ENCODE peak calls at places on chromosomes 16 and 17, in six cellular contexts. One of them, this sample, is unnamed.

GRCh38 chr17:15651583-15652110 is 32.1 kb upstream of the FBXW10B start:
- DNase-seq in stimulated activated CD8-positive, alpha-beta memory T cell treated with anti-CD3 and anti-CD28 coated beads, Interleukin-15, amount 100 ng/mL, for 1 hour: no peak
- DNase-seq in T-cell: peak; percentile 39
- DNase-seq in NCI-H1930: no peak
- DNase-seq in tibial artery: peak; percentile 96
- DNase-seq in dermis blood vessel endothelial cell: peak; percentile 98
- DNase-seq in this sample: peak; percentile 95

GRCh38 chr17:36931697-36932382 is 5.4 kb upstream of the LHX1 start:
- DNase-seq in NCI-H1930: no peak
- DNase-seq in stimulated activated CD8-positive, alpha-beta memory T cell treated with anti-CD3 and anti-CD28 coated beads, Interleukin-15, amount 100 ng/mL, for 1 hour: no peak
- DNase-seq in T-cell: no peak
- DNase-seq in tibial artery: no peak
- DNase-seq in dermis blood vessel endothelial cell: no peak
- DNase-seq in this sample: no peak

GRCh38 chr17:8489841-8490240 is 54.2 kb downstream of the NDEL1 start:
- DNase-seq in NCI-H1930: no peak
- DNase-seq in T-cell: no peak
- DNase-seq in dermis blood vessel endothelial cell: no peak
- DNase-seq in stimulated activated CD8-positive, alpha-beta memory T cell treated with anti-CD3 and anti-CD28 coated beads, Interleukin-15, amount 100 ng/mL, for 1 hour: no peak
- DNase-seq in tibial artery: no peak
- DNase-seq in this sample: no peak

GRCh38 chr16:88967800-88968588 is 9.0 kb downstream of the CBFA2T3 start:
- DNase-seq in stimulated activated CD8-positive, alpha-beta memory T cell treated with anti-CD3 and anti-CD28 coated beads, Interleukin-15, amount 100 ng/mL, for 1 hour: no peak
- DNase-seq in NCI-H1930: no peak
- DNase-seq in tibial artery: no peak
- DNase-seq in dermis blood vessel endothelial cell: peak; percentile 7
- DNase-seq in T-cell: peak; percentile 41
- DNase-seq in this sample: peak; percentile 56

GRCh38 chr16:85256190-85256739 is 144.0 kb upstream of the CIBAR2 start:
- DNase-seq in dermis blood vessel endothelial cell: no peak
- DNase-seq in T-cell: no peak
- DNase-seq in stimulated activated CD8-positive, alpha-beta memory T cell treated with anti-CD3 and anti-CD28 coated beads, Interleukin-15, amount 100 ng/mL, for 1 hour: no peak
- DNase-seq in NCI-H1930: no peak
- DNase-seq in tibial artery: no peak
- DNase-seq in this sample: no peak

GRCh38 chr17:63126607-63127006 is 160.6 kb downstream of the TANC2 start:
- DNase-seq in T-cell: no peak
- DNase-seq in tibial artery: no peak
- DNase-seq in NCI-H1930: no peak
- DNase-seq in dermis blood vessel endothelial cell: no peak
- DNase-seq in stimulated activated CD8-positive, alpha-beta memory T cell treated with anti-CD3 and anti-CD28 coated beads, Interleukin-15, amount 100 ng/mL, for 1 hour: no peak
- DNase-seq in this sample: no peak

GRCh38 chr17:57899391-57899790 is 49.5 kb upstream of the MRPS23 start:
- DNase-seq in T-cell: no peak
- DNase-seq in tibial artery: no peak
- DNase-seq in dermis blood vessel endothelial cell: no peak
- DNase-seq in stimulated activated CD8-positive, alpha-beta memory T cell treated with anti-CD3 and anti-CD28 coated beads, Interleukin-15, amount 100 ng/mL, for 1 hour: no peak
- DNase-seq in NCI-H1930: no peak
- DNase-seq in this sample: no peak

GRCh38 chr16:66240996-66241395 is 125.5 kb upstream of the CDH5 start:
- DNase-seq in dermis blood vessel endothelial cell: no peak
- DNase-seq in tibial artery: no peak
- DNase-seq in T-cell: no peak
- DNase-seq in NCI-H1930: no peak
- DNase-seq in stimulated activated CD8-positive, alpha-beta memory T cell treated with anti-CD3 and anti-CD28 coated beads, Interleukin-15, amount 100 ng/mL, for 1 hour: no peak
- DNase-seq in this sample: no peak

GRCh38 chr17:29207986-29208385 is 27.8 kb upstream of the MYO18A start:
- DNase-seq in T-cell: no peak
- DNase-seq in stimulated activated CD8-positive, alpha-beta memory T cell treated with anti-CD3 and anti-CD28 coated beads, Interleukin-15, amount 100 ng/mL, for 1 hour: no peak
- DNase-seq in tibial artery: no peak
- DNase-seq in NCI-H1930: no peak
- DNase-seq in dermis blood vessel endothelial cell: no peak
- DNase-seq in this sample: no peak

GRCh38 chr16:12403746-12404658 is 399.7 kb downstream of the CPPED1 start:
- DNase-seq in T-cell: no peak
- DNase-seq in dermis blood vessel endothelial cell: peak; percentile 85
- DNase-seq in tibial artery: no peak
- DNase-seq in NCI-H1930: no peak
- DNase-seq in stimulated activated CD8-positive, alpha-beta memory T cell treated with anti-CD3 and anti-CD28 coated beads, Interleukin-15, amount 100 ng/mL, for 1 hour: no peak
- DNase-seq in this sample: no peak

GRCh38 chr16:9900576-9900975 is 281.7 kb downstream of the GRIN2A start:
- DNase-seq in NCI-H1930: no peak
- DNase-seq in stimulated activated CD8-positive, alpha-beta memory T cell treated with anti-CD3 and anti-CD28 coated beads, Interleukin-15, amount 100 ng/mL, for 1 hour: no peak
- DNase-seq in T-cell: no peak
- DNase-seq in tibial artery: no peak
- DNase-seq in dermis blood vessel endothelial cell: no peak
- DNase-seq in this sample: no peak

GRCh38 chr16:52825882-52826281 is 226.8 kb downstream of the CHD9NB start:
- DNase-seq in NCI-H1930: no peak
- DNase-seq in T-cell: no peak
- DNase-seq in stimulated activated CD8-positive, alpha-beta memory T cell treated with anti-CD3 and anti-CD28 coated beads, Interleukin-15, amount 100 ng/mL, for 1 hour: no peak
- DNase-seq in tibial artery: no peak
- DNase-seq in dermis blood vessel endothelial cell: no peak
- DNase-seq in this sample: peak; percentile 4

GRCh38 chr16:19595043-19595767 is 39.7 kb downstream of the VPS35L start:
- DNase-seq in dermis blood vessel endothelial cell: peak; percentile 84
- DNase-seq in NCI-H1930: no peak
- DNase-seq in tibial artery: no peak
- DNase-seq in T-cell: no peak
- DNase-seq in stimulated activated CD8-positive, alpha-beta memory T cell treated with anti-CD3 and anti-CD28 coated beads, Interleukin-15, amount 100 ng/mL, for 1 hour: no peak
- DNase-seq in this sample: no peak

GRCh38 chr17:73492802-73493139 is 151.5 kb downstream of the SDK2 start:
- DNase-seq in stimulated activated CD8-positive, alpha-beta memory T cell treated with anti-CD3 and anti-CD28 coated beads, Interleukin-15, amount 100 ng/mL, for 1 hour: no peak
- DNase-seq in T-cell: no peak
- DNase-seq in NCI-H1930: no peak
- DNase-seq in tibial artery: no peak
- DNase-seq in dermis blood vessel endothelial cell: no peak
- DNase-seq in this sample: no peak

GRCh38 chr16:77171750-77172635 is 19.0 kb upstream of the MON1B start:
- DNase-seq in stimulated activated CD8-positive, alpha-beta memory T cell treated with anti-CD3 and anti-CD28 coated beads, Interleukin-15, amount 100 ng/mL, for 1 hour: no peak
- DNase-seq in NCI-H1930: peak; percentile 13
- DNase-seq in tibial artery: no peak
- DNase-seq in T-cell: peak; percentile 34
- DNase-seq in dermis blood vessel endothelial cell: peak; percentile 86
- DNase-seq in this sample: no peak

GRCh38 chr16:71344315-71344905 is 14.1 kb upstream of the CALB2 start:
- DNase-seq in tibial artery: no peak
- DNase-seq in dermis blood vessel endothelial cell: no peak
- DNase-seq in stimulated activated CD8-positive, alpha-beta memory T cell treated with anti-CD3 and anti-CD28 coated beads, Interleukin-15, amount 100 ng/mL, for 1 hour: no peak
- DNase-seq in T-cell: no peak
- DNase-seq in NCI-H1930: no peak
- DNase-seq in this sample: no peak

GRCh38 chr17:74779948-74780400 is 3.8 kb upstream of the NAT9 start:
- DNase-seq in NCI-H1930: no peak
- DNase-seq in dermis blood vessel endothelial cell: peak; percentile 37
- DNase-seq in stimulated activated CD8-positive, alpha-beta memory T cell treated with anti-CD3 and anti-CD28 coated beads, Interleukin-15, amount 100 ng/mL, for 1 hour: no peak
- DNase-seq in T-cell: peak; percentile 82
- DNase-seq in tibial artery: peak; percentile 71
- DNase-seq in this sample: peak; percentile 48

GRCh38 chr16:66696669-66697630 is at the start of gene CMTM4:
- DNase-seq in stimulated activated CD8-positive, alpha-beta memory T cell treated with anti-CD3 and anti-CD28 coated beads, Interleukin-15, amount 100 ng/mL, for 1 hour: peak; percentile 44
- DNase-seq in tibial artery: peak; percentile 80
- DNase-seq in NCI-H1930: peak; percentile 30
- DNase-seq in T-cell: peak; percentile 72
- DNase-seq in dermis blood vessel endothelial cell: peak; percentile 88
- DNase-seq in this sample: peak; percentile 86

GRCh38 chr16:27476240-27476639 is 73.5 kb downstream of the GTF3C1 start:
- DNase-seq in NCI-H1930: no peak
- DNase-seq in stimulated activated CD8-positive, alpha-beta memory T cell treated with anti-CD3 and anti-CD28 coated beads, Interleukin-15, amount 100 ng/mL, for 1 hour: no peak
- DNase-seq in dermis blood vessel endothelial cell: no peak
- DNase-seq in tibial artery: no peak
- DNase-seq in T-cell: no peak
- DNase-seq in this sample: no peak

GRCh38 chr16:27340654-27341053 is 26.9 kb downstream of the IL4R start:
- DNase-seq in tibial artery: no peak
- DNase-seq in NCI-H1930: no peak
- DNase-seq in T-cell: no peak
- DNase-seq in dermis blood vessel endothelial cell: no peak
- DNase-seq in stimulated activated CD8-positive, alpha-beta memory T cell treated with anti-CD3 and anti-CD28 coated beads, Interleukin-15, amount 100 ng/mL, for 1 hour: no peak
- DNase-seq in this sample: no peak

GRCh38 chr16:67448580-67448979 is 17.7 kb downstream of the HSD11B2 start:
- DNase-seq in tibial artery: no peak
- DNase-seq in NCI-H1930: no peak
- DNase-seq in T-cell: no peak
- DNase-seq in stimulated activated CD8-positive, alpha-beta memory T cell treated with anti-CD3 and anti-CD28 coated beads, Interleukin-15, amount 100 ng/mL, for 1 hour: no peak
- DNase-seq in dermis blood vessel endothelial cell: no peak
- DNase-seq in this sample: peak; percentile 51

GRCh38 chr16:53913920-53914319 is 210.0 kb downstream of the FTO start:
- DNase-seq in tibial artery: no peak
- DNase-seq in NCI-H1930: no peak
- DNase-seq in stimulated activated CD8-positive, alpha-beta memory T cell treated with anti-CD3 and anti-CD28 coated beads, Interleukin-15, amount 100 ng/mL, for 1 hour: no peak
- DNase-seq in dermis blood vessel endothelial cell: no peak
- DNase-seq in T-cell: no peak
- DNase-seq in this sample: no peak

GRCh38 chr17:41792835-41793748 is 6.6 kb upstream of the JUP start:
- DNase-seq in stimulated activated CD8-positive, alpha-beta memory T cell treated with anti-CD3 and anti-CD28 coated beads, Interleukin-15, amount 100 ng/mL, for 1 hour: no peak
- DNase-seq in NCI-H1930: no peak
- DNase-seq in tibial artery: no peak
- DNase-seq in dermis blood vessel endothelial cell: peak; percentile 75
- DNase-seq in T-cell: no peak
- DNase-seq in this sample: peak; percentile 66

GRCh38 chr17:49204521-49204920 is 5.9 kb downstream of the GNGT2 start:
- DNase-seq in T-cell: no peak
- DNase-seq in tibial artery: no peak
- DNase-seq in stimulated activated CD8-positive, alpha-beta memory T cell treated with anti-CD3 and anti-CD28 coated beads, Interleukin-15, amount 100 ng/mL, for 1 hour: no peak
- DNase-seq in NCI-H1930: no peak
- DNase-seq in dermis blood vessel endothelial cell: no peak
- DNase-seq in this sample: no peak

This sample was measured in left colon.